ENCODE peak calls at places on chromosomes 12 and 14, in nine cellular contexts. One of them, this sample, is unnamed.

GRCh38 chr14:25032092-25032784 is 17.7 kb downstream of the STXBP6 start:
- DNase-seq in ovary: no peak
- DNase-seq in tibial nerve: no peak
- DNase-seq in stomach: no peak
- DNase-seq in PC-9: no peak
- DNase-seq in psoas muscle: no peak
- DNase-seq in transverse colon: no peak
- DNase-seq in coronary artery: no peak
- DNase-seq in hepatocyte: no peak
- DNase-seq in this sample: no peak

GRCh38 chr14:88258026-88258425 is 65.0 kb downstream of the KCNK10 start:
- DNase-seq in ovary: no peak
- DNase-seq in psoas muscle: no peak
- DNase-seq in hepatocyte: no peak
- DNase-seq in coronary artery: no peak
- DNase-seq in stomach: no peak
- DNase-seq in PC-9: no peak
- DNase-seq in transverse colon: no peak
- DNase-seq in tibial nerve: no peak
- DNase-seq in this sample: no peak

GRCh38 chr12:11568762-11569478 is 80.6 kb upstream of the ETV6 start:
- DNase-seq in tibial nerve: no peak
- DNase-seq in PC-9: no peak
- DNase-seq in ovary: no peak
- DNase-seq in transverse colon: peak; percentile 40
- DNase-seq in stomach: no peak
- DNase-seq in coronary artery: no peak
- DNase-seq in hepatocyte: no peak
- DNase-seq in psoas muscle: no peak
- DNase-seq in this sample: no peak

GRCh38 chr12:12008931-12009611 is 61.7 kb upstream of the BCL2L14 start:
- DNase-seq in hepatocyte: no peak
- DNase-seq in tibial nerve: no peak
- DNase-seq in stomach: no peak
- DNase-seq in psoas muscle: no peak
- DNase-seq in PC-9: peak; percentile 80
- DNase-seq in transverse colon: no peak
- DNase-seq in ovary: no peak
- DNase-seq in coronary artery: no peak
- DNase-seq in this sample: peak; percentile 62

GRCh38 chr12:89040146-89040964 is 311.9 kb downstream of the DUSP6 start:
- DNase-seq in ovary: no peak
- DNase-seq in transverse colon: peak; percentile 61
- DNase-seq in coronary artery: no peak
- DNase-seq in tibial nerve: no peak
- DNase-seq in psoas muscle: peak; percentile 24
- DNase-seq in hepatocyte: no peak
- DNase-seq in stomach: peak; percentile 33
- DNase-seq in PC-9: no peak
- DNase-seq in this sample: no peak

GRCh38 chr14:75050852-75051555 is at the start of gene MLH3:
- DNase-seq in tibial nerve: peak; percentile 67
- DNase-seq in PC-9: peak; percentile 93
- DNase-seq in coronary artery: peak; percentile 81
- DNase-seq in ovary: peak; percentile 88
- DNase-seq in psoas muscle: peak; percentile 93
- DNase-seq in hepatocyte: peak; percentile 93
- DNase-seq in transverse colon: peak; percentile 89
- DNase-seq in stomach: peak; percentile 81
- DNase-seq in this sample: peak; percentile 83

GRCh38 chr12:12724421-12725085 is 7.4 kb downstream of the CDKN1B start:
- DNase-seq in coronary artery: no peak
- DNase-seq in psoas muscle: no peak
- DNase-seq in transverse colon: no peak
- DNase-seq in tibial nerve: no peak
- DNase-seq in ovary: no peak
- DNase-seq in PC-9: peak; percentile 21
- DNase-seq in stomach: no peak
- DNase-seq in hepatocyte: no peak
- DNase-seq in this sample: no peak

GRCh38 chr12:42921741-42922511 is 332.4 kb upstream of the PRICKLE1 start:
- DNase-seq in hepatocyte: peak; percentile 13
- DNase-seq in coronary artery: no peak
- DNase-seq in PC-9: peak; percentile 11
- DNase-seq in transverse colon: no peak
- DNase-seq in psoas muscle: no peak
- DNase-seq in ovary: no peak
- DNase-seq in stomach: no peak
- DNase-seq in tibial nerve: no peak
- DNase-seq in this sample: no peak

GRCh38 chr14:84988391-84988790 is 541.6 kb upstream of the FLRT2 start:
- DNase-seq in psoas muscle: no peak
- DNase-seq in coronary artery: no peak
- DNase-seq in stomach: no peak
- DNase-seq in ovary: no peak
- DNase-seq in hepatocyte: no peak
- DNase-seq in tibial nerve: no peak
- DNase-seq in PC-9: no peak
- DNase-seq in transverse colon: no peak
- DNase-seq in this sample: no peak

GRCh38 chr12:131830335-131831020 is 2.3 kb downstream of the MMP17 start:
- DNase-seq in coronary artery: no peak
- DNase-seq in hepatocyte: peak; percentile 84
- DNase-seq in psoas muscle: peak; percentile 90
- DNase-seq in transverse colon: peak; percentile 62
- DNase-seq in ovary: peak; percentile 91
- DNase-seq in PC-9: peak; percentile 91
- DNase-seq in tibial nerve: peak; percentile 69
- DNase-seq in stomach: peak; percentile 59
- DNase-seq in this sample: peak; percentile 65

GRCh38 chr12:131829795-131830334 is 1.7 kb downstream of the MMP17 start:
- DNase-seq in PC-9: no peak
- DNase-seq in transverse colon: no peak
- DNase-seq in ovary: peak; percentile 62
- DNase-seq in tibial nerve: no peak
- DNase-seq in hepatocyte: peak; percentile 18
- DNase-seq in coronary artery: peak; percentile 69
- DNase-seq in psoas muscle: no peak
- DNase-seq in stomach: no peak
- DNase-seq in this sample: no peak

GRCh38 chr12:131832393-131833231 is 4.4 kb downstream of the MMP17 start:
- DNase-seq in transverse colon: peak; percentile 44
- DNase-seq in stomach: no peak
- DNase-seq in psoas muscle: peak; percentile 85
- DNase-seq in coronary artery: no peak
- DNase-seq in hepatocyte: peak; percentile 7
- DNase-seq in ovary: peak; percentile 89
- DNase-seq in PC-9: peak; percentile 74
- DNase-seq in tibial nerve: no peak
- DNase-seq in this sample: no peak

GRCh38 chr12:131831635-131832041 is 3.4 kb downstream of the MMP17 start:
- DNase-seq in PC-9: peak; percentile 23
- DNase-seq in psoas muscle: peak; percentile 67
- DNase-seq in coronary artery: no peak
- DNase-seq in ovary: peak; percentile 78
- DNase-seq in transverse colon: no peak
- DNase-seq in tibial nerve: no peak
- DNase-seq in hepatocyte: peak; percentile 5
- DNase-seq in stomach: no peak
- DNase-seq in this sample: no peak

DNA sequence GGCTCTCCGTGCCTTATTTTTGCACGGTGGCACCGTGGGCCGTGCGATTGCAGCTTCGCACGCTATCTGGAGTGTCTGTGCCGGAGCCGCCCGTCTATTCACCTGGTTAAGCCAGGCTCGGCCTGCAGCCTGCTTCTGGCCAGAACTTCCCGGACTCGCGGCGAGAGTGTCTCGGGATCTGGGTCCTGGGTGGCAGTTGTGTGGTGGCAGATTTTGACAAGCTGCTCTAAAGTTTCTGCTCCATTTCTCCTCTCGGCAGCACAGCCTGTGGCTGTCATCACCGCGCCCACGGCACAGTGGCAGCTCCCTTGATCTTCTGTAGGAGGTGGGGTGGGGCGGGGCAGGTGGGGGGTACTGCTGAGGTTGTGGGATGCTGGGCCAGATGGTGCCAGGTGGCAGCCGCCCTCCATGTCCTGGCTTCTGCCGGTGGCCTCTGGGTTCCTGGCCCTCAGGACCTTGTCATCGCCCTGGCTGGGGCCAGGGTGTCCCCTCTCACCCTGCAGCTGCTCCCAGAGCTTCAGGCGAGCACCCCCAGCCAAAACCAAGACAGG is 2.9 kb downstream of the MMP17 start:
- DNase-seq in hepatocyte: peak; percentile 48
- DNase-seq in ovary: peak; percentile 61
- DNase-seq in stomach: no peak
- DNase-seq in coronary artery: no peak
- DNase-seq in transverse colon: no peak
- DNase-seq in psoas muscle: no peak
- DNase-seq in tibial nerve: no peak
- DNase-seq in PC-9: peak; percentile 38
- DNase-seq in this sample: no peak
- H3K27ac ChIP-seq in hepatocyte: no peak overlapping the region
- H3K27ac ChIP-seq in ovary: peak overlapping the region; percentile 62
- H3K27ac ChIP-seq in stomach: peak overlapping the region; percentile 76
- H3K27ac ChIP-seq in coronary artery: no peak overlapping the region
- H3K27ac ChIP-seq in transverse colon: peak overlapping the region; percentile 72
- H3K27ac ChIP-seq in psoas muscle: no peak overlapping the region
- H3K27ac ChIP-seq in tibial nerve: peak overlapping the region; percentile 76
- H3K27ac ChIP-seq in PC-9: no peak overlapping the region
- H3K27ac ChIP-seq in this sample: no peak overlapping the region

DNA sequence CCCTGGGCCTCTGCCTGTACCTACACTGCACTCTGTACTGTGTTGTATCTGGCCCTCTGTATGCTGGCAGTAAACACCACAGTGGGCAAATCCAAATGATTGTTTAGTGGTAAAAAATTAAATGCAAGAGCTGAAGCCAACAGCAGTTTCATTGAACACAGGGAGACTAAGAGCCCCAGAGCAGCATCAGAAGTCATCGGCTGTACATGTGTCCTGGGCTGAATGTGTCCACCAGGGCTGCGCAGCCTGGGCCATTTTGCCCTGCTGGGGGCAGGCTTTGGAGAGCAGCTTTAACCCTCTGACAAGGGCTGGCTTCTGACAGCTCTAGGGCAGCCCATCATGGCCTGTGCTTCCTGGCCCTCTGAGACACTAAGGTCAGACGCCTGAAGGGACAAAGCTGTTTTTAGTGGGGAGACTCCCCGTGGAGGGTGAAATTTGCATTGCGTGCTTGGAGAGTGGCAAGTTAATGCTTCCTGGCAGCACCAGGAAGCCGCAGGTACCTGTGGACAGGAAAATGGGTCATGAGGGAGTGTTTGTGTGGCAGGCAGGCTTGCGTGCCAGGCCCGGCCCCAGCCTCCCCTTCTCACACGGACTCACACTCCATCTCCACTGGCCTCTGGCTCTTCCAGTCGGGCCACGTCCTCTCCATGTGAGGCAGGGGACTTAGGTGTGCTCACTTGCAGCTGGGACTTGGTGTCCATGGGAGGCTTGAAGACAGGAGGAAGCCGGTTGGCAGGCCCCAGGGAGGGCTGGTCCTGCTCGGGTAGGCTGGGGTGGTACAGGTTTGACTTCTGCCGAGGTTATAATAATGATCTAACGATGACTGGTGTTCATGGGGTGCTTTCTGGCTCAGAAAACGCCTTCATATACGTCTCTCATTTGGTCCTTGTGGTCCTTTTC is 150.1 kb downstream of the TSPAN9 start:
- DNase-seq in stomach: no peak
- DNase-seq in hepatocyte: no peak
- DNase-seq in transverse colon: no peak
- DNase-seq in coronary artery: no peak
- DNase-seq in psoas muscle: no peak
- DNase-seq in PC-9: no peak
- DNase-seq in ovary: no peak
- DNase-seq in tibial nerve: no peak
- DNase-seq in this sample: no peak
- TF ChIP-seq CTCF in stomach: no peak
- TF ChIP-seq CTCF in hepatocyte: no peak
- TF ChIP-seq CTCF in transverse colon: no peak
- TF ChIP-seq CTCF in coronary artery: no peak
- TF ChIP-seq CTCF in psoas muscle: no peak
- TF ChIP-seq CTCF in PC-9: no peak
- TF ChIP-seq CTCF in ovary: no peak
- TF ChIP-seq CTCF in tibial nerve: no peak
- TF ChIP-seq CTCF in this sample: no peak

DNA sequence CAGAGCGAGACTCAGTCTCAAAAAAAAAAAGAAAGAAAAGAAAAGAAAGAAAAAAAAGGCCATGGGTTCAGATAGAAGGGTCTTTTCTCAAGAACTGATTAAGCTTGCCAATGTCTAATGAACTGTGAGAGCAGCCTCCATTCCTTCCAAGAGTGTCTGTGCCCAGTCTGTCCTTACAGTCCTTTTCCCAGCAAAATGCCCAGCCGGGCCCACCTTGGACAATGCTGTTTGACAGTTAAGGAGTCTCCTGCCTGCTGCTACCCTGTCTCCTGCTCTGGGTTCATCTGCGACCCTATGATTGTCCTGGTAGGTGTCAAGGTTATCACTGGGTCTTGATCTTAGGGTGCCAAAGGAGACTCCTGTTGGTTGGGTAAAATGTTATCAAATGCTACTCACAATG is 21.4 kb downstream of the SYNE3 start:
- DNase-seq in tibial nerve: no peak
- DNase-seq in stomach: no peak
- DNase-seq in ovary: no peak
- DNase-seq in PC-9: no peak
- DNase-seq in hepatocyte: no peak
- DNase-seq in transverse colon: no peak
- DNase-seq in coronary artery: no peak
- DNase-seq in psoas muscle: no peak
- DNase-seq in this sample: no peak
- H3K27ac ChIP-seq in tibial nerve: peak overlapping the region; percentile 93
- H3K27ac ChIP-seq in stomach: peak overlapping the region; percentile 64
- H3K27ac ChIP-seq in ovary: no peak overlapping the region
- H3K27ac ChIP-seq in PC-9: no peak overlapping the region
- H3K27ac ChIP-seq in hepatocyte: no peak overlapping the region
- H3K27ac ChIP-seq in transverse colon: peak overlapping the region; percentile 61
- H3K27ac ChIP-seq in coronary artery: peak overlapping the region; percentile 18
- H3K27ac ChIP-seq in psoas muscle: no peak overlapping the region
- H3K27ac ChIP-seq in this sample: no peak overlapping the region

DNA sequence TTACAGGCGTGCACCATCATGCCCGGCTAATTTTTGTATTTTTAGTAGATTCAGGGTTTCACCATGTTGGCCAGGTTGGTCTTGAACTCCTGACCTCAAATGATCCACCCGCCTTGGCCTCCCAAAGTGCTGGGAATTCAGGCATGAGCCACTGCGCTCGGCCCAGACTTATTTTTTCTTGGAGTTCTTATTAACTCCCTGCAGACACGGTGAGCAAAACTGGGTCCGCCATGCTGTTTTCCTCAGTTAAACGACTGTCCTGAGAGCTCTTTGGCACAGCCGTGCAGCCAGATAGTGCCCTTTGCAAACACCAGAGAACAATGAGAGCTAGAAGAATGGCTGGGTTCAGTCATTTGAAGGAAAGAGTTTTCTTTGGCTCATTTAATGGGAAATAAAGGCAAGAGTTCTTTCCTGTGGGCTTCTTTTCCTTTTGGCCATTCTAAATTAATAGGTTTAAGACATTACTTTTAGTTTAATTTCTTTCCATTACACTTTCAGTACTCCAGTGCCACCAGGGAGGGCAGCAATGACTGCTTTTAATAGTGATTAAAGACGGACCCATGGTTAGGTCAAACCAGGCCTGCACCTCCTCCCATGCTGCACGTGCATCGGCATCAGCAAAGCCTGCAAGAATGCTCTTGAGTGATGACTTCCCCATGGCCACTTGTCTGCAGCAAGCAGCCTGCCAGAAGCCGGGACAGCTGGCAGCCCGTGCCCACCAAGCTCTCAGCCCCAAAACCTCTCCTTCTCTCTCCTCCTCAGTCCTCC is 60.7 kb downstream of the VCPKMT start:
- DNase-seq in psoas muscle: peak; percentile 63
- DNase-seq in ovary: no peak
- DNase-seq in tibial nerve: no peak
- DNase-seq in PC-9: no peak
- DNase-seq in coronary artery: no peak
- DNase-seq in stomach: no peak
- DNase-seq in hepatocyte: no peak
- DNase-seq in transverse colon: no peak
- DNase-seq in this sample: no peak
- TF ChIP-seq CTCF in psoas muscle: no peak
- TF ChIP-seq CTCF in ovary: no peak
- TF ChIP-seq CTCF in tibial nerve: no peak
- TF ChIP-seq CTCF in PC-9: no peak
- TF ChIP-seq CTCF in coronary artery: no peak
- TF ChIP-seq CTCF in stomach: no peak
- TF ChIP-seq CTCF in hepatocyte: no peak
- TF ChIP-seq CTCF in transverse colon: no peak
- TF ChIP-seq CTCF in this sample: no peak

This sample was measured in lung.